ENCODE peak calls at places on chromosomes 1 and 21, in four cellular contexts. R is effector memory CD4-positive, alpha-beta T cell; F is right cardiac atrium; V is small intestine. W is an unnamed sample.

GRCh38 chr1:4108741-4109625 is 208.9 kb upstream of the C1orf174 start:
- DNase-seq in R (no peak), F (peak; percentile 40), V (no peak), W (peak; percentile 21)

GRCh38 chr1:201461193-201461657 is 7.8 kb downstream of the PHLDA3 start:
- DNase-seq in R (no peak), F (peak; percentile 59), V (peak; percentile 40), W (no peak)

GRCh38 chr1:13597166-13597565 is 13.5 kb downstream of the PDPN start:
- DNase-seq in R (no peak), F (no peak), V (no peak), W (no peak)

GRCh38 chr1:209805875-209806760 is at the start of gene IRF6:
- DNase-seq in R (peak; percentile 68), F (peak; percentile 83), V (peak; percentile 97), W (peak; percentile 96)

GRCh38 chr1:17018849-17019248 is 7.1 kb upstream of the ATP13A2 start:
- DNase-seq in R (no peak), F (no peak), V (no peak), W (no peak)

GRCh38 chr1:109739738-109740614 is 862 bp downstream of the GSTM3 start:
- DNase-seq in R (peak; percentile 76), F (peak; percentile 81), V (peak; percentile 85), W (peak; percentile 72)

GRCh38 chr21:14693997-14694396 is 147.9 kb upstream of the SAMSN1 start:
- DNase-seq in R (no peak), F (no peak), V (no peak), W (no peak)

GRCh38 chr1:199272107-199272506 is 633.3 kb downstream of the PTPRC start:
- DNase-seq in R (no peak), F (no peak), V (no peak), W (no peak)

GRCh38 chr1:201260236-201260591 is 23.1 kb upstream of the PKP1 start:
- DNase-seq in R (no peak), F (no peak), V (no peak), W (no peak)

GRCh38 chr1:10291705-10292104 is 81.3 kb downstream of the KIF1B start:
- DNase-seq in R (no peak), F (no peak), V (no peak), W (no peak)
- H3K27ac ChIP-seq in R (no peak overlapping the region), F (no peak overlapping the region), V (no peak overlapping the region), W (no peak overlapping the region)

DNA sequence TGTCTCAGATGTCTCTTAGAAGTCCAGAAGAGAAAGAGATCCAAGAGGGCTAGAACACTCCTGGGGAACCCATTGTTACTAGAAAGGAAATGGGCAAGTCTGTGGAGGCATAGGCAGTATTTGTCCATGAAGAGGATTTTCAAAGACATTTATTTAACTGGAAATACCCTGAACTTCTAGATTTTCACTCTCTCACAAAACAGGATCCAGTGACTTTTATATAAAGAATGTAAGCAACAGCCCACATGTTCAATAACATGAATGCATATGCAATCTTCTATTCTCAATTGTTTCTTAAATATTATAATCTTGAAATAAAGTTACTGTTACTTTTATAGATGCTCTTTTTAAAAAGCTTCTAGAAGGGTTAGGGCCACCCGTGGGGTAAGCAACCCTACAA is 53.4 kb downstream of the TBX15 start:
- DNase-seq in R (no peak), F (no peak), V (no peak), W (no peak)
- H3K4me1 ChIP-seq in R (no peaks in the 10 kb centered on the region), F (no peaks in the 10 kb centered on the region), V (no peaks in the 10 kb centered on the region), W (no peaks in the 10 kb centered on the region)

GRCh38 chr1:151720974-151721787 is at the start of gene RIIAD1:
- DNase-seq in R (no peak), F (peak; percentile 55), V (peak; percentile 30), W (no peak)
- H3K27ac ChIP-seq in R (no peak within 1 kb of the TSS), F (peak within 1 kb of the TSS; percentile 79), V (peak within 1 kb of the TSS; percentile 78), W (peak within 1 kb of the TSS; percentile 63)

GRCh38 chr1:206710457-206710823 is 25.7 kb downstream of the MAPKAPK2 start:
- DNase-seq in R (no peak), F (no peak), V (no peak), W (no peak)
- H3K4me1 ChIP-seq in R (peaks cover 55% of the 10 kb centered on the region), F (peaks cover 41% of the 10 kb centered on the region), V (peaks cover 28% of the 10 kb centered on the region), W (peaks cover 62% of the 10 kb centered on the region)

DNA sequence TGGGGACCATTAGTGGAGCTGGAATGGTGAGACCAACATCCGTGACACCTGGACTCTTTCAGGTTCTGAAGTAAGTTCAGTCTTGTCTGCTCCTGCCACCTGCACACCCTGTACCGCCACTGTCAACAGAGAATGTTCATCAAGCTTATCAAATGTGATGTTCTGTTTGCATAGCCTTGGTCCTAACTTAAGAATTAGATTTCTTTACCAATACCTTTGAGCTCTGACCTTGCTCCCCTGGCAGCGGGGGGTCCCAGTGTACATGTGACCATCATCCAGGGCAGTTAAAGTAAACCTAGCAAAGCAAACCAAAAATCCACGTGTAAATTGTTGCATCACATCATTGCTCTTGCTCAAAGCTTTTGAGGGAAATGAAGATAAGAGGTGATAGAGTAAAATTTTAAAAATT is 14.5 kb downstream of the SLC25A33 start:
- DNase-seq in R (no peak), F (no peak), V (no peak), W (no peak)
- H3K27ac ChIP-seq in R (no peak overlapping the region), F (no peak overlapping the region), V (no peak overlapping the region), W (no peak overlapping the region)

DNA sequence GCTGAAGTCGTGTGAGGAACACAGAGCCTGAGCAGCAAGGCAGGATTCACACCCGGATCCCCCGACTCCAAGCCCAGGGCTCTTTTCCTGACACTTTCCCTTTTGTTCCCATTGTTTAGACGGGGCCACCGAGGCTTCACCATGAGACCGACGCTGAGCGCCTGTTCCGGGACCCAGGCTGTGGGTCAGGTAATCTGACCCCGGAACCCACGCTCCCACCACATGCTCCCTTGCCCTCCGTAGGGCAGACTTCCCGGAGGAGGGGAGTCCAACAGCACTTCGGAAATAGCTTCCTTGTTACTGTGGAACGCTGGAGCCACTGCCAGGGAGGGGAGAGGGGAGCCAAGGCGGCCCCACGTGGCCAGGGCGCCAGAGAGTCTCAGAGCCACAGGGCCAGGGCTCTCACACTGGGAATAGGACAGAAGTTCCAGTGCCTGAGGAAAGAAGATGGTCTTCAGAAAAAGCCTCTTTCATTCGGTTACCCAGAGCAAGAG is 18.4 kb downstream of the RUNX3 start:
- DNase-seq in R (no peak), F (peak; percentile 22), V (no peak), W (no peak)
- H3K4me1 ChIP-seq in R (peaks cover 44% of the 10 kb centered on the region), F (no peaks in the 10 kb centered on the region), V (no peaks in the 10 kb centered on the region), W (peaks cover 12% of the 10 kb centered on the region)